ENCODE peak calls at places on chromosome 3, in nine cellular contexts. L, S, X, A, B, Z, C, U and M are unnamed samples.

GRCh38 chr3:170259853-170260386 is 37.7 kb downstream of the PRKCI start:
- DNase-seq in L (no peak), Z (no peak), C (no peak), X (no peak), S (no peak), B (no peak), A (no peak), U (no peak), M (no peak)

GRCh38 chr3:138862531-138862923 is 27.8 kb upstream of the PIK3CB start:
- DNase-seq in X (no peak), L (peak), B (peak), U (peak), Z (no peak), C (no peak), S (peak), A (no peak), M (no peak)

GRCh38 chr3:164007764-164008163 is 1070.5 kb downstream of the SI start:
- DNase-seq in X (no peak), S (no peak), Z (no peak), A (no peak), L (no peak), C (no peak), B (no peak), U (no peak), M (no peak)

GRCh38 chr3:30658328-30659052 is 52.1 kb downstream of the TGFBR2 start:
- DNase-seq in L (peak), X (no peak), S (peak), A (no peak), U (peak), C (no peak), Z (peak), B (no peak), M (peak)

GRCh38 chr3:45817788-45818523 is 21.6 kb upstream of the SLC6A20 start:
- DNase-seq in L (no peak), X (no peak), Z (no peak), S (peak), C (peak), A (no peak), B (no peak), U (peak), M (no peak)

GRCh38 chr3:12308517-12308916 is 19.6 kb downstream of the PPARG start:
- DNase-seq in S (peak), Z (peak), C (peak), X (no peak), U (peak), A (no peak), L (peak), B (no peak), M (peak)

GRCh38 chr3:5192568-5193319 is 5.2 kb downstream of the EDEM1 start:
- DNase-seq in L (peak), S (no peak), U (no peak), Z (no peak), C (no peak), X (no peak), A (no peak), B (no peak), M (no peak)

GRCh38 chr3:182248349-182248880 is 536.7 kb downstream of the SOX2 start:
- DNase-seq in L (peak), B (no peak), S (peak), U (no peak), C (no peak), A (peak), Z (peak), X (no peak), M (no peak)

GRCh38 chr3:57586778-57587177 is 10.4 kb downstream of the ARF4 start:
- DNase-seq in B (no peak), U (no peak), S (no peak), L (no peak), X (no peak), C (no peak), A (no peak), Z (no peak), M (no peak)

GRCh38 chr3:37163262-37164020 is 10.9 kb downstream of the LRRFIP2 start:
- DNase-seq in S (no peak), X (peak), Z (no peak), B (no peak), U (peak), L (no peak), A (peak), C (no peak), M (no peak)

GRCh38 chr3:126197854-126198584 is 17.6 kb upstream of the ALDH1L1 start:
- DNase-seq in B (peak), A (peak), X (peak), U (peak), C (peak), Z (peak), L (peak), S (peak), M (no peak)

GRCh38 chr3:97954193-97954827 is 17.9 kb downstream of the RIOX2 start:
- DNase-seq in X (no peak), Z (no peak), C (no peak), S (no peak), B (no peak), A (no peak), L (no peak), U (no peak), M (no peak)

GRCh38 chr3:143294183-143294582 is 174.6 kb downstream of the CHST2 start:
- DNase-seq in U (no peak), S (no peak), C (no peak), L (no peak), B (no peak), X (no peak), Z (no peak), A (no peak), M (no peak)

GRCh38 chr3:181302960-181303359 is 313.4 kb upstream of the DNAJC19 start:
- DNase-seq in L (no peak), X (no peak), B (no peak), Z (no peak), S (no peak), C (no peak), A (no peak), U (no peak), M (no peak)

GRCh38 chr3:108940166-108940565 is 13.5 kb downstream of the GUCA1C start:
- DNase-seq in B (no peak), S (no peak), L (no peak), U (no peak), A (no peak), C (no peak), X (no peak), Z (no peak), M (no peak)

GRCh38 chr3:191987951-191988350 is 527.0 kb downstream of the PYDC2 start:
- DNase-seq in B (no peak), A (no peak), C (no peak), Z (no peak), S (no peak), L (no peak), X (no peak), U (no peak), M (no peak)

GRCh38 chr3:111862415-111862814 is 3.4 kb downstream of the PHLDB2 start:
- DNase-seq in U (no peak), S (no peak), Z (no peak), C (no peak), B (no peak), L (no peak), A (no peak), X (no peak), M (no peak)

GRCh38 chr3:112187300-112187699 is 54.3 kb upstream of the GCSAM start:
- DNase-seq in C (no peak), A (no peak), B (no peak), X (no peak), Z (no peak), S (no peak), L (no peak), U (no peak), M (no peak)

GRCh38 chr3:177521305-177521704 is 324.0 kb upstream of the TBL1XR1 start:
- DNase-seq in L (no peak), Z (no peak), A (no peak), S (no peak), X (peak), B (peak), C (no peak), U (no peak), M (no peak)

GRCh38 chr3:11624161-11624560 is 19.6 kb downstream of the VGLL4 start:
- DNase-seq in S (no peak), A (no peak), B (no peak), U (peak), C (no peak), Z (no peak), X (no peak), L (no peak), M (no peak)

GRCh38 chr3:124014366-124014942 is 22.5 kb upstream of the ROPN1 start:
- DNase-seq in S (no peak), U (peak), L (no peak), X (no peak), B (no peak), A (no peak), Z (no peak), C (no peak), M (no peak)

GRCh38 chr3:23480324-23480704 is 277.2 kb downstream of the UBE2E2 start:
- DNase-seq in C (no peak), Z (no peak), U (no peak), S (no peak), A (no peak), L (no peak), B (no peak), X (peak), M (no peak)

GRCh38 chr3:100830931-100831330 is 121.6 kb downstream of the TFG start:
- DNase-seq in X (no peak), Z (no peak), B (no peak), U (no peak), L (no peak), C (no peak), S (no peak), A (no peak), M (no peak)

GRCh38 chr3:157199841-157200240 is 39.9 kb upstream of the CCNL1 start:
- DNase-seq in U (no peak), B (no peak), X (no peak), S (no peak), L (no peak), A (no peak), Z (no peak), C (no peak), M (no peak)

GRCh38 chr3:128011140-128011539 is 41.1 kb upstream of the SEC61A1 start:
- DNase-seq in A (peak), C (peak), L (peak), U (no peak), X (peak), B (peak), Z (peak), S (peak), M (no peak)

GRCh38 chr3:122273498-122273897 is 51.5 kb upstream of the CSTA start:
- DNase-seq in X (no peak), S (no peak), C (no peak), Z (no peak), U (no peak), B (no peak), A (no peak), L (peak), M (no peak)

GRCh38 chr3:27633224-27633545 is 88.9 kb downstream of the EOMES start:
- DNase-seq in L (peak), X (no peak), B (no peak), A (no peak), C (peak), U (no peak), Z (peak), S (no peak), M (no peak)

GRCh38 chr3:20462226-20462625 is 276.2 kb upstream of the SGO1 start:
- DNase-seq in A (no peak), S (no peak), U (no peak), Z (no peak), C (no peak), X (no peak), L (no peak), B (no peak), M (no peak)

GRCh38 chr3:4826237-4827100 is 152.8 kb upstream of the BHLHE40 start:
- DNase-seq in C (peak), U (peak), A (no peak), Z (no peak), X (no peak), B (peak), L (no peak), S (no peak), M (no peak)

GRCh38 chr3:146781606-146782005 is 176.5 kb upstream of the PLSCR5 start:
- DNase-seq in L (no peak), S (no peak), C (no peak), A (no peak), X (no peak), Z (no peak), B (no peak), U (no peak), M (no peak)

GRCh38 chr3:4416961-4417360 is 50.1 kb downstream of the SUMF1 start:
- DNase-seq in X (no peak), L (no peak), B (no peak), Z (no peak), U (peak), A (peak), S (peak), C (peak), M (no peak)

GRCh38 chr3:45552031-45552772 is 42.3 kb upstream of the LIMD1 start:
- DNase-seq in C (no peak), Z (no peak), B (no peak), L (no peak), U (no peak), S (no peak), X (no peak), A (no peak), M (no peak)

GRCh38 chr3:68931406-68932149 is 769 bp downstream of the TAFA4 start:
- DNase-seq in B (peak), X (peak), U (no peak), A (no peak), Z (no peak), C (no peak), L (no peak), S (no peak), M (no peak)

GRCh38 chr3:122892561-122892960 is 97.7 kb downstream of the SLC49A4 start:
- DNase-seq in X (no peak), B (no peak), U (no peak), C (no peak), S (no peak), L (no peak), Z (no peak), A (no peak), M (no peak)

GRCh38 chr3:187403768-187404270 is 35.6 kb downstream of the RTP4 start:
- DNase-seq in A (no peak), U (peak), B (no peak), X (no peak), S (peak), L (no peak), Z (peak), C (peak), M (no peak)

GRCh38 chr3:128800241-128801187 is 74.5 kb downstream of the RAB7A start:
- DNase-seq in X (no peak), C (no peak), L (no peak), A (no peak), B (no peak), S (no peak), U (no peak), Z (no peak), M (no peak)

GRCh38 chr3:135887220-135887619 is 78.3 kb upstream of the PPP2R3A start:
- DNase-seq in L (no peak), C (no peak), A (no peak), X (no peak), S (peak), U (no peak), B (no peak), Z (no peak), M (no peak)

GRCh38 chr3:107184375-107184774 is 192.9 kb upstream of the CCDC54 start:
- DNase-seq in Z (no peak), C (no peak), A (no peak), L (no peak), S (no peak), U (no peak), X (no peak), B (no peak), M (no peak)

DNA sequence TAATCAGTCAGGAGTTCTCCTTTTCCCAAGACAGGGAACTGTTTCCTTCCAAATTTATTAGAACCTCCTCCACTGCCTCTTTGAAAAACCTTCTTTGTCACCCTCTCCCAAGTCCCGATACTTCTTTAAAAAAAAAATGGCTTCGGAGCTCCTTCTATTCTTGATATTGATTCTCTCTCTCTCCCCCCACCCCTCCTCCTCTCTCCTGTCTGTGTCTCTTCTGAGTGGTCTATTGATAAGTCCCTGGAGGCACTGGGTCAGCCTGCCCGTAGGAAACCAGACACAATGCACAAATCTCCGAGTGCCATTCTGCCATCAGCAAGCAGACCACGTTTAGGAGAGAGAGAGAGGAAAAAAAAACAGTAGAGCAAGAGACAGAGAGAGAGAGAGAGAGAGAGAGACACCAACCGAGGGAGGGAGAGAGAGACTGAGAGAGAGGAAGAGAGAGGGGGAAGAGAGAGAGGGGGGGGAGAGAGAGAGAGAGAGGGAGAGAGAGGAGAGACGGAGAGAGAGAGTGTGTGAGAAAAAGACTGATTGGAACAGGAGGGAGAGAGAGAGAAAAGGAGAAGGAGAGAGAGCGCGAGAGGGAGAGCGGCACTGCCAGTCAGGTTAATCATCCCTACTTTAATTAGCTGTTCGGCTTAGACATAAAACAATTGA is 160.9 kb downstream of the TIGIT start:
- DNase-seq in C (no peak), U (peak), Z (no peak), A (peak), X (no peak), S (no peak), L (no peak), B (no peak), M (no peak)
- TF ChIP-seq MAX in C (no peak), U (no peak), Z (no peak), A (no peak), X (no peak), S (no peak), L (no peak), B (no peak), M (no peak)

GRCh38 chr3:38457111-38458003 is 3.7 kb downstream of the ACVR2B start:
- DNase-seq in C (no peak), S (no peak), A (no peak), B (no peak), U (no peak), L (no peak), X (no peak), Z (no peak), M (no peak)
- TF ChIP-seq MAX in C (no peak), S (no peak), A (no peak), B (no peak), U (no peak), L (no peak), X (no peak), Z (no peak), M (no peak)

GRCh38 chr3:151960956-151961580 is 87.6 kb downstream of the SUCNR1 start:
- DNase-seq in A (no peak), L (no peak), Z (no peak), B (no peak), X (no peak), U (no peak), C (no peak), S (no peak), M (no peak)
- TF ChIP-seq MAX in A (no peak), L (no peak), Z (no peak), B (no peak), X (no peak), U (no peak), C (no peak), S (no peak), M (no peak)

GRCh38 chr3:168895419-168895818 is 768.1 kb downstream of the MECOM start:
- DNase-seq in X (no peak), B (no peak), L (no peak), A (no peak), S (no peak), U (no peak), Z (no peak), C (no peak), M (no peak)
- TF ChIP-seq MAX in X (no peak), B (no peak), L (no peak), A (no peak), S (no peak), U (no peak), Z (no peak), C (no peak), M (no peak)

GRCh38 chr3:106119691-106120090 is 250.9 kb upstream of the CBLB start:
- DNase-seq in A (no peak), C (no peak), Z (no peak), B (no peak), U (no peak), S (no peak), X (no peak), L (no peak), M (no peak)
- TF ChIP-seq MAX in A (peak), C (no peak), Z (no peak), B (no peak), U (no peak), S (no peak), X (no peak), L (no peak), M (no peak)

GRCh38 chr3:71425491-71426071 is 157.9 kb downstream of the FOXP1 start:
- DNase-seq in X (no peak), L (no peak), C (no peak), B (no peak), A (no peak), U (no peak), Z (no peak), S (no peak), M (no peak)
- TF ChIP-seq MAX in X (no peak), L (no peak), C (no peak), B (no peak), A (no peak), U (no peak), Z (no peak), S (no peak), M (no peak)

GRCh38 chr3:183824761-183825379 is 507 bp downstream of the MAP6D1 start:
- DNase-seq in Z (no peak), S (no peak), U (peak), X (peak), B (peak), A (peak), L (peak), C (peak), M (no peak)
- TF ChIP-seq MAX in Z (no peak), S (peak), U (no peak), X (peak), B (no peak), A (no peak), L (no peak), C (no peak), M (no peak)

GRCh38 chr3:196471551-196471950 is 32.0 kb downstream of the RNF168 start:
- DNase-seq in X (no peak), C (no peak), U (no peak), L (no peak), B (no peak), Z (no peak), A (no peak), S (no peak), M (no peak)
- TF ChIP-seq MAX in X (no peak), C (no peak), U (no peak), L (no peak), B (no peak), Z (no peak), A (no peak), S (no peak), M (no peak)

DNA sequence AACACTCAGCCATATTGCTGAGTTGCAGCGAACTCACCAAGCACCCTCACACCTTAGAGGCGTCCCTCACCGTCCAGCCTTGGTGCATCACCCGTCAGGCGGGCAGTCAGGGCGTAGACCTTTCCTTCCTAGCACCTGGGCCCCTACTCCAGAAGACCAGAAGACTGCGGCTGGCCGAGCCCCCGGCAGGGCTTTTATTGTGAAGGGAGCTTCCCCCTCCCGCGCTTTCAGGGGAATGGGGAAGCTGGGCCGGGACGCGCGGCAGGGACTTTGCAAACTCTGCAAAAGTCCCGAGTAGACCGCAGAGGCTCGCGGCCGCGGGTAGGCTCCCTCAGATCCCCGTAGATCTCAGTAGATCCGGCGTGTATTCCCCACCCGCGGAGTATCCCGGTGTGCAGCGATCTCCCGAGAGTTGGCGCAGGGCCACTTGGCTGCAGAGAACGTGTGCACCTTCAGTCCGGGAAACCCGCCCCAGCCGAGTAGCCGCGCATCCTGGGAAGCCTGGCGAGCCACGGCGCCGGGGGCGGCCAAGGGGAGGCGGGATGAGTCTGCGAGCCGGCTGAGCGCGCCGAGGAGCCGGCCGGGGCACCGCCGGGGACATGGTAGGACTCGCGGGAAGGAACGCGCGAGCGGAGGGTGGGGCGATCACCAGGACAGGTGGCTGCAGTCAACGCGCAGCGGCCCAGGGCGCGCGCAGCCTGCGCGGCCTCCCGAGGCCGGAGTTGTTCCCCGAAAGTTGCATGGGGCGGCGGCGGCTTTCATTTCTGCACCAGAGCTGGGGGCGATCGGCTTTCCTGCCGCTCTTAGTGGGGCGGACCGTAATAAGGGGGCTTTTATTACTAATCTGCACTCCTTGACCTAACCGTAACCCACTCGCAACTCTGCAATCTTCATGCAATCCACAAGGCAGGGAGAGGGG is at the start of gene GASK1A:
- DNase-seq in C (no peak), X (peak), B (peak), A (peak), S (no peak), L (peak), Z (no peak), U (no peak), M (no peak)
- TF ChIP-seq MAX in C (no peak), X (no peak), B (peak), A (no peak), S (peak), L (no peak), Z (no peak), U (no peak), M (no peak)